ENCODE peak calls at places on chromosomes 13 and 19, in five cellular contexts. M is MM.1S; Y is effector memory CD4-positive, alpha-beta T cell; A is gastrocnemius medialis; V is breast epithelium. L is an unnamed sample.
A peak's percentile ranks its signal among the peaks of the same experiment; 100 is the strongest.

GRCh38 chr13:94858856-94859811 is 146.8 kb upstream of the SOX21 start:
- DNase-seq in A (peak; percentile 41), V (peak; percentile 20), M (no peak), Y (no peak), L (peak; percentile 66)

GRCh38 chr19:18785179-18786124 is 5.7 kb downstream of the COMP start:
- DNase-seq in A (peak; percentile 76), M (peak; percentile 69), Y (peak; percentile 34), V (no peak), L (no peak)

GRCh38 chr19:7326105-7326877 is 22.4 kb upstream of the ARHGEF18 start:
- DNase-seq in M (peak; percentile 80), V (no peak), Y (no peak), A (no peak), L (no peak)

GRCh38 chr13:43805071-43805468 is 18.3 kb upstream of the ENOX1 start:
- DNase-seq in Y (no peak), A (no peak), M (no peak), V (no peak), L (no peak)

GRCh38 chr19:43779147-43779819 is 1.5 kb downstream of the KCNN4 start:
- DNase-seq in M (no peak), A (no peak), V (peak; percentile 68), Y (no peak), L (no peak)

GRCh38 chr19:42290523-42291436 is 11.2 kb upstream of the PRR19 start:
- DNase-seq in V (no peak), M (no peak), Y (peak; percentile 43), A (no peak), L (peak; percentile 63)

GRCh38 chr13:109647046-109647445 is 139.3 kb downstream of the IRS2 start:
- DNase-seq in Y (no peak), V (no peak), M (no peak), A (no peak), L (no peak)

GRCh38 chr19:13707901-13708300 is 56.4 kb upstream of the MRI1 start:
- DNase-seq in V (no peak), Y (no peak), A (no peak), M (no peak), L (no peak)

GRCh38 chr13:45510671-45511070 is 45.9 kb downstream of the COG3 start:
- DNase-seq in Y (no peak), A (no peak), M (no peak), V (no peak), L (no peak)

GRCh38 chr19:50162988-50163387 is at the start of gene IZUMO2:
- DNase-seq in Y (no peak), M (no peak), A (no peak), V (no peak), L (no peak)

GRCh38 chr19:52993342-52994178 is 20.2 kb upstream of the ERVV-1 start:
- DNase-seq in A (peak; percentile 27), M (no peak), Y (peak; percentile 80), V (peak; percentile 73), L (peak; percentile 51)

GRCh38 chr19:37045140-37045539 is 33.1 kb upstream of the ZNF420 start:
- DNase-seq in A (no peak), M (no peak), Y (no peak), V (no peak), L (no peak)

GRCh38 chr19:38785187-38785699 is 3.8 kb upstream of the LGALS7B start:
- DNase-seq in A (no peak), Y (no peak), M (no peak), V (no peak), L (no peak)

GRCh38 chr13:104140557-104140956 is 1074.3 kb upstream of the SLC10A2 start:
- DNase-seq in V (no peak), A (no peak), M (no peak), Y (no peak), L (no peak)

GRCh38 chr13:25796474-25796873 is 255.3 kb downstream of the SHISA2 start:
- DNase-seq in V (no peak), A (no peak), Y (no peak), M (no peak), L (no peak)

GRCh38 chr13:101258071-101258470 is 158.2 kb downstream of the NALCN start:
- DNase-seq in M (peak; percentile 61), A (no peak), V (no peak), Y (no peak), L (no peak)

GRCh38 chr13:102707465-102707864 is 12.6 kb upstream of the METTL21C start:
- DNase-seq in V (no peak), M (no peak), A (no peak), Y (no peak), L (no peak)

GRCh38 chr19:29875931-29876330 is 64.1 kb downstream of the CCNE1 start:
- DNase-seq in M (no peak), A (no peak), V (no peak), Y (no peak), L (no peak)

GRCh38 chr13:30818323-30818960 is 83.1 kb downstream of the ALOX5AP start:
- DNase-seq in A (no peak), M (no peak), V (no peak), Y (no peak), L (peak; percentile 70)

GRCh38 chr13:111396457-111396856 is 76.0 kb downstream of the TEX29 start:
- DNase-seq in V (no peak), Y (no peak), M (no peak), A (no peak), L (no peak)

GRCh38 chr19:39032164-39032918 is at the start of gene FBXO27:
- DNase-seq in A (no peak), M (no peak), Y (peak; percentile 2), V (peak; percentile 19), L (no peak)

GRCh38 chr13:62294210-62294609 is 878.6 kb upstream of the PCDH20 start:
- DNase-seq in Y (no peak), M (no peak), V (no peak), A (no peak), L (no peak)

DNA sequence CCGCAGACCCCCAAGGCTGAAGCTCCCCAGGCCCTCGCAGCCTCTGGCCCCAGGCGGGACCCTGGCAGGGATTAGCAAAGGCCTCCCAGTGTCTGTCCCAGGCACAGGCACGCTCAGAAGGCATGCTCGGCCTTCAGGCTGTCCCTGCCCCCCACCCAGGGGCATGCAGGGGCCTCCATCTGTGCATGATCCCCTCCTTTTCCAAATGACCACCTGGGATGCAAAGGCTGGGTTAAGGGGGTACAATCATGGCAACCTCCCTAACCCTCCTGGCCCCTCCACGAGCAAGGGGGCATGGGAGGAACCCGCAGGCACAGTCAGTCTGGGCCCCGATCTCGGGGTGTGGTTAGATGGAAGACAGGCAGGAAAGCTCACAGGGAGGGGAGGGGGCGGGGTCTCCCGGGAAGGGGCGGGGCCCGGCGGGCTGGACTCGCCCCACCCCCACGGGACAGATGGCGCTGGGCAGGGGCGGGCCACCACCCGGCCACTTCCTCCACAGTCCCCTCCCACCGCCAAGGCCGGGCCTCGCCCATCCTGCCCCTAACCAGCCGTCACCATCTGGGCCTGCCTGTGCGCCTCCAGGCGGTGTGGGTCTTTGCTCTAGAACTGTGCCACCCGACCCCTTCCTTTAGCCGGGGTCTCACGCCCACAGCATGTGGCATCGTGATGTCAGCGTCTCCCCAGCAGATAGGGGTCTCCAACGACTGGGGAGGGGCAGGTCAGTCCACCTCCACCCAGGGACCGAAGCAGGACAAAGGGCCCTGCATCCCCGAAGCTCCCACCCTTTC is 7.0 kb upstream of the REXO1 start:
- DNase-seq in M (peak; percentile 93), A (peak; percentile 69), V (peak; percentile 88), Y (peak; percentile 72), L (peak; percentile 62)
- H3K4me1 ChIP-seq in M (peaks cover 33% of the 10 kb centered on the region), A (peaks cover 25% of the 10 kb centered on the region), V (peaks cover 31% of the 10 kb centered on the region), Y (peaks cover 75% of the 10 kb centered on the region), L (peaks cover 24% of the 10 kb centered on the region)

DNA sequence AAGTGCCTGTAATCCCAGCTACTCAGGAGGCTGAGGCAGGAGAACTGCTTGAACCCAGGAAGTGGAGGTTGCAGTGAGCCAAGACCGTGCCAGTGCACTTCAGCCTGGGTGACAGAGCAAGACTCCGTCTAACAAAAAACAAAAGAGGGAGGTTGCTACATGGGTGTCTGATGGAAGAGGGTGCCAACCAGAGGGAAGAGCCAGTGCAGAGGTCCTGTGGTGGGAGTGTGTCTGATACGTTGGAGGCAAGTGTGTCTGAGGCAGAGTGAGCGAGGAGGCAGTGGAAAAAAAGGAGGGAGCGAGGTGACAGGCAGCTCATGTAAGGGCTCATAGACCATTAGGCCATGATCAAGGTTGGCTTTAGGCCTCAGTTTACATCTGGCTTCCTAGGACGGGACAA is 6.8 kb downstream of the PDE4A start:
- DNase-seq in Y (no peak), A (no peak), V (no peak), M (no peak), L (no peak)
- H3K4me1 ChIP-seq in Y (peaks cover 67% of the 10 kb centered on the region), A (peaks cover 24% of the 10 kb centered on the region), V (peaks cover 3% of the 10 kb centered on the region), M (peaks cover 37% of the 10 kb centered on the region), L (peaks cover 13% of the 10 kb centered on the region)

DNA sequence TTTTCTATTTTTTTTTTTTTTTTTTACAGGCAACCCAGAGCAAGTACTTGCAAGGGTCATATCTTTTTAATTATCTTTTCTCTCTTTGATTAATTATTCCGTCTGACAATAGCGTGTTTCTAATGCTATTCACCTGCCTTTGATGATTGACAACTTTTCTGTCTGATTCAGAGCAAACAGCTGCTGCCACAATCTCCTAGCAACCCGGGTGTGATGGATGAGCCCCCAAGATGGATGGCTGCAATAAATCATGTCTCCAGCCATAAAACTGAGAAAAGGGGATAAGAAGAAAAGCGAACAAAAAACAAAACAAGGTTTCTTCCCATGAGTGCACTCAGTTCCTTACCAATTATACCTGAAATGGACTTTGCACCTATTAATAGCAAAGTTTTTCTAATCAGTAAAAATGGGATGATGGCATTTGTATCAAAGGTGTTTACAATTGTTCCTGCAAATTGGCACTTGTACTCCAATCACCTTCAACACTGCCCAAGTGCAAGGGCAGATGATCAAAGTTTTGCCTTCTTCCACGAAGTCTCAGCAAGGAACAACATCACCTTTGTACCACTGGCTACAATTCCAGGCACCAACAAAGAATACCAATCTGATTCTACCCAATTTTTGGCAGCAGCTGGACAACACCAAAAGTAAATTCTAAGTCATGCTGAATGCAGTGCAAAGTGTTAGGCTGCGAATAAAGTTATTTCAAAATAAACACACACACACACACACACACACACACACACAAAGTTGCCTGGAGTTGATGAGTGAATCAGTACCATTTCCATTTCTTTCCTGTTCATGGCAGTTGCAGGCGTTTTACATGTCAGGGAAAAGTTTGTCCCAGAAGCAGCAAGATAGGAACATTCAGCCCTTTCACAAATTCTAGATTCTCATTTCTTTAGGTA is 12.0 kb downstream of the TSHZ3 start:
- DNase-seq in V (no peak), Y (no peak), M (no peak), A (no peak), L (no peak)
- H3K4me1 ChIP-seq in V (no peaks in the 10 kb centered on the region), Y (peaks cover 25% of the 10 kb centered on the region), M (no peaks in the 10 kb centered on the region), A (no peaks in the 10 kb centered on the region), L (no peaks in the 10 kb centered on the region)

DNA sequence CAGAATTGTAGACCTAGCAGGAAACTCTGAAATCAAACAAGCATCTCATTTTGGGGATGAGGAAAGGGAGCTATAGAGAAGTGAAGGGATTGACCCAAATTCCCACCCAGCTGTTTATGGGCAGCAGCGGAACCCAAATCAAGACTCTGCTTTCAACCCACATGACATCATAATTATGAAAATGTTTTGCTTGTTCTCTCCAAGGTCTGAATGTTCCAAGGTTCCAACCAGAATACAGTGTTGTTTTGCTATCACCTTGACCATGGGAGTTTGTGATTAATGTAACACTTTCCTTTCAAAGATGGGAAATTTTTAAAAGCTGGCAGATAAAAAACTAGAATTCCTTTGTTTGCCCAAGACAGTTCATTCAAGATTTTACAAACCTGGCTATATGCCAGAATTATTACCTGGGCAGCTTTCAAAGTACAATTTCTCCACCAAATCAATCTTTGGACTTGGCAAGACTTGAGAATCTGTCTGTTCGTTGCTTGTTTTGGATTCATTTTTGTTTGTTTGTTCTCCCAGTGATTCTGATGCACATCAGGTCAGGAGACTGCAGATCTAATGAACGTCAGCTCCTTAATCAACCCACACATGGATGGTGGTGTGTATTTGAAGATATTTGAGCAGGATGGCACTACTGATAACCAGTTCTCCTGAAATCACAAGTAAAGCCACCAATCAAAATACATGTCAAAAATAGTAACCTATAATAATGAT is 322.7 kb downstream of the FOXO1 start:
- DNase-seq in A (no peak), V (no peak), M (no peak), Y (no peak), L (no peak)
- H3K4me1 ChIP-seq in A (peaks cover 42% of the 10 kb centered on the region), V (no peaks in the 10 kb centered on the region), M (no peaks in the 10 kb centered on the region), Y (no peaks in the 10 kb centered on the region), L (no peaks in the 10 kb centered on the region)

L was measured in ascending aorta.